ENCODE peak calls at places on chromosomes 3 and 15, in five cellular contexts. G is fibroblast of the conjunctiva, P is GM19239, W is neural crest cell, Z is AG09309. A is an unnamed sample.

GRCh38 chr15:56460046-56460445 is 4.9 kb downstream of the MNS1 start:
- DNase-seq in G (no peak), P (no peak), W (no peak), Z (no peak), A (no peak)

GRCh38 chr3:48190911-48191310 is 2.7 kb upstream of the CDC25A start:
- DNase-seq in G (no peak), P (no peak), W (no peak), Z (no peak), A (no peak)

GRCh38 chr15:63497642-63498100 is 6.7 kb upstream of the USP3 start:
- DNase-seq in G (no peak), P (no peak), W (no peak), Z (no peak), A (no peak)

GRCh38 chr15:101692799-101693198 is 31.5 kb downstream of the TARS3 start:
- DNase-seq in G (no peak), P (no peak), W (no peak), Z (no peak), A (no peak)

GRCh38 chr3:62149962-62150361 is 223.4 kb downstream of the FEZF2 start:
- DNase-seq in G (no peak), P (no peak), W (no peak), Z (no peak), A (no peak)

GRCh38 chr15:88624156-88624970 is 3.2 kb downstream of the AEN start:
- DNase-seq in G (no peak), P (peak; percentile 36), W (no peak), Z (no peak), A (no peak)

GRCh38 chr15:25846377-25846776 is 16.8 kb downstream of the ATP10A start:
- DNase-seq in G (no peak), P (no peak), W (no peak), Z (no peak), A (no peak)

GRCh38 chr3:835096-835495 is 257.7 kb upstream of the CNTN6 start:
- DNase-seq in G (no peak), P (no peak), W (no peak), Z (no peak), A (no peak)

GRCh38 chr3:108403198-108403597 is 106.8 kb downstream of the HHLA2 start:
- DNase-seq in G (no peak), P (no peak), W (no peak), Z (no peak), A (no peak)

GRCh38 chr3:62261121-62261520 is 112.2 kb downstream of the FEZF2 start:
- DNase-seq in G (no peak), P (no peak), W (no peak), Z (no peak), A (no peak)

GRCh38 chr3:138242466-138242865 is 55.4 kb downstream of the ARMC8 start:
- DNase-seq in G (no peak), P (no peak), W (no peak), Z (no peak), A (no peak)

GRCh38 chr15:79290642-79291275 is 8.2 kb downstream of the ANKRD34C start:
- DNase-seq in G (no peak), P (no peak), W (no peak), Z (no peak), A (no peak)